ENCODE peak calls at places on chromosomes 3 and 15, in five cellular contexts. W is fibroblast of pulmonary artery, H is amniotic epithelial cell, K is cardiac muscle cell, C is T-helper 2 cell. R is an unnamed sample.

GRCh38 chr3:192833177-192833890 is 84.3 kb downstream of the MB21D2 start:
- DNase-seq in W (peak), H (peak), K (no peak), C (no peak), R (peak)

GRCh38 chr3:178741020-178741419 is 204.8 kb downstream of the KCNMB2 start:
- DNase-seq in W (no peak), H (no peak), K (no peak), C (no peak), R (no peak)

GRCh38 chr3:19945405-19946290 is 1.2 kb upstream of the RAB5A start:
- DNase-seq in W (no peak), H (peak), K (no peak), C (peak), R (no peak)

GRCh38 chr15:25545017-25545416 is 106.2 kb upstream of the UBE3A start:
- DNase-seq in W (peak), H (no peak), K (no peak), C (no peak), R (no peak)

GRCh38 chr3:110528305-110529121 is 543.1 kb upstream of the NECTIN3 start:
- DNase-seq in W (no peak), H (no peak), K (no peak), C (no peak), R (peak)

GRCh38 chr15:46088486-46089437 is 453.9 kb downstream of the SQOR start:
- DNase-seq in W (peak), H (peak), K (no peak), C (no peak), R (no peak)

GRCh38 chr3:115040673-115041286 is 106.3 kb downstream of the ZBTB20 start:
- DNase-seq in W (peak), H (peak), K (peak), C (peak), R (peak)

GRCh38 chr3:53195602-53196574 is 34.9 kb downstream of the PRKCD start:
- DNase-seq in W (peak), H (no peak), K (peak), C (peak), R (peak)

GRCh38 chr15:70474367-70474681 is 289.0 kb downstream of the UACA start:
- DNase-seq in W (no peak), H (no peak), K (no peak), C (no peak), R (no peak)

GRCh38 chr15:27817258-27817657 is 281.9 kb downstream of the OCA2 start:
- DNase-seq in W (no peak), H (no peak), K (no peak), C (no peak), R (no peak)

GRCh38 chr3:136078421-136079364 is 113.2 kb downstream of the PPP2R3A start:
- DNase-seq in W (peak), H (peak), K (no peak), C (peak), R (peak)

GRCh38 chr3:23275814-23276213 is 72.7 kb downstream of the UBE2E2 start:
- DNase-seq in W (no peak), H (no peak), K (no peak), C (no peak), R (no peak)

GRCh38 chr3:111610612-111611054 is 15.5 kb upstream of the ZBED2 start:
- DNase-seq in W (no peak), H (no peak), K (no peak), C (no peak), R (no peak)

GRCh38 chr3:118782755-118783202 is 251.9 kb downstream of the IGSF11 start:
- DNase-seq in W (no peak), H (no peak), K (peak), C (no peak), R (no peak)

GRCh38 chr3:194301730-194302129 is 49.4 kb downstream of the CPN2 start:
- DNase-seq in W (no peak), H (no peak), K (peak), C (no peak), R (no peak)

GRCh38 chr15:26038693-26039092 is 175.6 kb upstream of the ATP10A start:
- DNase-seq in W (no peak), H (no peak), K (no peak), C (no peak), R (no peak)

GRCh38 chr15:57286446-57287127 is 89.7 kb upstream of the CGNL1 start:
- DNase-seq in W (no peak), H (no peak), K (peak), C (no peak), R (no peak)

GRCh38 chr3:56915969-56916586 is 114.3 kb upstream of the ARHGEF3 start:
- DNase-seq in W (no peak), H (no peak), K (peak), C (peak), R (no peak)

GRCh38 chr3:190064112-190064511 is 56.6 kb downstream of the P3H2 start:
- DNase-seq in W (peak), H (peak), K (no peak), C (no peak), R (peak)

GRCh38 chr15:69848551-69849231 is 249.0 kb downstream of the TLE3 start:
- DNase-seq in W (peak), H (peak), K (no peak), C (no peak), R (peak)

R was measured in NCI-H226.